ENCODE peak calls at places on chromosomes 4 and X, in ten cellular contexts. X, K, D, Q, I, E, J, Z, Y and L are unnamed samples.

GRCh38 chrX:108199691-108200090 is 108.1 kb downstream of the ATG4A start:
- DNase-seq in J (no peak), X (no peak), I (peak), Y (peak), Z (no peak), E (no peak), K (no peak), Q (no peak), D (peak), L (no peak)

GRCh38 chr4:69984030-69984443 is 11.7 kb upstream of the STATH start:
- DNase-seq in E (no peak), J (no peak), Q (no peak), X (no peak), Z (no peak), I (peak), D (no peak), K (peak), Y (peak), L (peak)

GRCh38 chrX:17464196-17464595 is 89.2 kb downstream of the NHS start:
- DNase-seq in E (no peak), I (no peak), Z (no peak), K (no peak), X (no peak), Q (no peak), J (no peak), D (no peak), Y (no peak), L (no peak)

GRCh38 chr4:96602661-96603060 is 762.8 kb downstream of the PDHA2 start:
- DNase-seq in Z (no peak), I (no peak), X (no peak), J (no peak), E (no peak), Q (no peak), K (no peak), Y (no peak), D (no peak), L (no peak)

GRCh38 chrX:10395643-10396042 is 224.7 kb downstream of the MID1 start:
- DNase-seq in J (no peak), E (no peak), Y (no peak), K (no peak), D (no peak), I (no peak), Z (no peak), X (no peak), Q (no peak), L (no peak)

GRCh38 chr4:103075435-103075893 is 1.1 kb downstream of the SLC9B2 start:
- DNase-seq in Q (no peak), K (no peak), I (peak), D (no peak), Y (peak), E (no peak), J (no peak), Z (no peak), X (no peak), L (no peak)

GRCh38 chr4:171817026-171817425 is 3.8 kb downstream of the GALNTL6 start:
- DNase-seq in X (no peak), Y (no peak), Q (no peak), J (no peak), E (no peak), D (no peak), I (no peak), K (no peak), Z (no peak), L (no peak)

GRCh38 chr4:78222575-78223186 is 165.6 kb downstream of the FRAS1 start:
- DNase-seq in D (no peak), I (no peak), Z (no peak), E (no peak), K (no peak), J (no peak), X (no peak), Y (no peak), Q (no peak), L (no peak)

GRCh38 chr4:41359836-41360213 is 103.1 kb downstream of the UCHL1 start:
- DNase-seq in E (no peak), X (no peak), I (no peak), D (no peak), Q (no peak), Z (no peak), J (no peak), K (no peak), Y (no peak), L (no peak)

GRCh38 chrX:145609951-145610511 is 207.6 kb upstream of the SLITRK2 start:
- DNase-seq in X (no peak), Y (no peak), E (no peak), I (no peak), Q (no peak), Z (no peak), D (no peak), K (no peak), J (no peak), L (no peak)
- H3K4me3 ChIP-seq in X (no peak), Y (no peak), E (no peak), I (no peak), Q (no peak), Z (no peak), D (no peak), K (no peak), J (no peak), L (no peak)

DNA sequence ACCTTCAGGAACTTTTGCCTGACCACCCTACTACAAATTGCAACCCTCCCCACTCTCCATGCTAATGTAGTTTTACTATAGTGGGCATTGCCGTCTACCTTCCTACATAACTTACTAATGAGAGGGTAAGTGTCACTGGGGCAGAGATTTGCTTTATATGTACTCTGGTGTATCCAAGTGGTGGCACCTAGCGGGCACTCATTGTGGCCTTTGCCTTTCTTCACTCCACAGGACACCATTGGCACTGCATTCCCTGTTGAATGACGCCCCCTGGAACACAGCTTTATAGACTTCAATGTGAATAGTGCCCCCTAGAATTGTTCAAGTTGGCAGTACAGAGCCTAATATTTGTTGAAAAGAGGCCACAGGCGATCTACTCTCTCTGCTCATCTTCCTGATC is 215.8 kb downstream of the MID1IP1 start:
- DNase-seq in X (no peak), J (no peak), D (no peak), K (peak), E (no peak), Z (no peak), Y (no peak), I (no peak), Q (no peak), L (no peak)
- H3K27ac ChIP-seq in X (no peak), J (no peak), D (no peak), K (peak), E (peak), Z (no peak), Y (peak), I (no peak), Q (no peak), L (no peak)

DNA sequence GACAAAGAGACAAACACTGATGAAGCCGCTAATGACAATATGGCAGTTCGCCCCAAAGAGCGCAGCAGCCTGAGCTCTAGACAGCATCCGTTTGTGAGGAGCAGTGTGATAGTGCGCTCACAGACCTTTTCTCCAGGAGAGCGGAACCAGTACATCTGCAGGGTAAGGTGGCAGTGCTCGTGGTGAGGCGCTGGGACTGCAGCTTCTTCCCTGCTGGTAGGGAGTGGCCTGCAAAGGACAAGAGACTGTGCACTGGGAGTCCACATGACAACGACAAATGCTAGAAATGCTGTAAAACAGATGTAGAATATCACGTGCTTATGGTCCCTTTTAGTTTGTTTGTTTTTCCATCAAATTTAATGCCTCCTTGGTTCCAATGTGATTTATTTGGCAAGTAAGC is 35.8 kb downstream of the CLDN22 start:
- DNase-seq in K (peak), E (no peak), J (no peak), Q (no peak), D (no peak), I (no peak), Y (no peak), X (no peak), Z (no peak), L (no peak)
- H3K4me3 ChIP-seq in K (no peak), E (no peak), J (no peak), Q (no peak), D (no peak), I (no peak), Y (no peak), X (no peak), Z (no peak), L (no peak)

GRCh38 chr4:120466429-120466828 is 399.8 kb upstream of the MAD2L1 start:
- DNase-seq in X (no peak), J (no peak), K (no peak), I (no peak), E (no peak), D (no peak), Y (no peak), Z (no peak), Q (no peak), L (no peak)
- H3K27ac ChIP-seq in X (no peak), J (no peak), K (no peak), I (no peak), E (no peak), D (no peak), Y (no peak), Z (no peak), Q (no peak), L (no peak)

DNA sequence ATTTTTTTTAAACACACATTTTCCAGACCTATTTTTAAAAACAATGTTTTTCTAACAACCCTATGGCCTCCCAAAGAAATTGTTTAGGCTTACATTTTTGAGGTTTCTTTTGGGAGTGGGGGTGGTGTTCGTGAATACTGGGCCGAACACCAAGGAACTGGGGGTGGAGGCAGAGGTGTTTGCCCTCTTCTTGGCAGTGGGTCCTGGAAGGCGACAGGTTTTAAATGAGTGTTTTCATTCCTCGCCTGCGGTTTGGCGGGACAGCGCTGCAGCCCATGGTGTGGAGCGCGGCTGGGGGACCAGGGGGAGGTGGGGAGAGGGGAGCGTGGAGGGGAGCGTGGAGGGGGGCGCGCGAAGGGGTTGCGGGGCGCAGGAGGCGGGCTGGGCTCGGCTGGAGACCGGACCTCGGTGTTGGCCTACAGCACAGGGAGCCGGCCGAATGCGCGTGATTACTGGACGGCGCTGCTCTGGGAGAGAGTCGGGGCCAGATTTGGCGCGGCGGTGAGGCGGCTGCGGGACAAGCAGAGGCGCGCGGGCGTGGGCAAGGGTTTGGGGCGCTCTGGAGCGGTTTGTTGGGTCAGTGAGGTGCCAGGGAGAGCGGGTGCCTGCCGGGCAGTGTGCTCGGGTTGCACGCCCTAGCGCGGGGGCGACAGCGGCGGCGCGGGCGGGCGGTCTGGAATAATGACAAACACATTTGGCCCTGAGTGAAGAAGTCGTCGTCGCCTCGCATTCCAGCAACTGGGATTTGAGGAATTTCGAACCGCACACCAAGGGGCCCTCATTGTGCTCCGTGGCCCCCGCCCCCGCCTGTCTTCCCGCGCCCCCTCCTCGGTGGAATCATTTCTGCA is 762 bp downstream of the PDGFRA start:
- DNase-seq in E (no peak), J (peak), Q (peak), D (peak), K (peak), Z (peak), Y (peak), I (no peak), X (no peak), L (no peak)
- H3K4me3 ChIP-seq in E (peak), J (peak), Q (peak), D (peak), K (no peak), Z (peak), Y (peak), I (no peak), X (peak), L (peak)